ENCODE peak calls at places on chromosomes 12 and 14, in six cellular contexts. A is HCT116; H is left lung; R is Caco-2; U is SK-N-SH; S is CD4-positive, CD25-positive, alpha-beta regulatory T cell. N is an unnamed sample.

GRCh38 chr12:88188180-88188579 is 46.1 kb downstream of the TMTC3 start:
- DNase-seq in R (peak; percentile 5), U (no peak), A (no peak), H (no peak), S (no peak), N (no peak)

GRCh38 chr12:90065301-90065801 is 356.7 kb upstream of the ATP2B1 start:
- DNase-seq in S (no peak), A (no peak), H (no peak), R (no peak), U (no peak), N (no peak)

GRCh38 chr12:127175361-127175760 is 1091.6 kb upstream of the TMEM132C start:
- DNase-seq in R (no peak), S (no peak), A (no peak), U (no peak), H (no peak), N (no peak)

GRCh38 chr14:24818054-24818822 is 184.2 kb upstream of the GZMB start:
- DNase-seq in U (no peak), R (peak; percentile 78), H (no peak), A (no peak), S (no peak), N (no peak)

GRCh38 chr12:65597527-65597926 is 226.8 kb upstream of the HMGA2 start:
- DNase-seq in H (no peak), U (no peak), R (no peak), S (no peak), A (no peak), N (no peak)

GRCh38 chr14:60508707-60509437 is at the start of gene SIX6:
- DNase-seq in H (no peak), R (no peak), U (peak; percentile 77), S (no peak), A (no peak), N (no peak)

GRCh38 chr14:69246331-69246730 is 13.6 kb upstream of the GALNT16 start:
- DNase-seq in H (no peak), U (no peak), R (no peak), S (no peak), A (no peak), N (no peak)

GRCh38 chr14:55580401-55581010 is 499 bp downstream of the KTN1 start:
- DNase-seq in R (peak; percentile 59), A (no peak), H (peak; percentile 43), U (peak; percentile 79), S (peak; percentile 65), N (no peak)

GRCh38 chr14:60756847-60757246 is 22.3 kb downstream of the MNAT1 start:
- DNase-seq in S (no peak), R (no peak), H (no peak), U (no peak), A (no peak), N (no peak)

GRCh38 chr12:107990325-107990724 is 138.8 kb upstream of the WSCD2 start:
- DNase-seq in S (peak; percentile 36), H (no peak), U (peak; percentile 37), R (peak; percentile 68), A (peak; percentile 27), N (no peak)

GRCh38 chr12:62372825-62373224 is 93.8 kb upstream of the MON2 start:
- DNase-seq in H (no peak), U (no peak), S (no peak), A (no peak), R (no peak), N (no peak)

GRCh38 chr12:132343294-132343972 is 14.0 kb upstream of the GALNT9 start:
- DNase-seq in S (no peak), R (no peak), H (no peak), A (no peak), U (no peak), N (no peak)
- H3K4me1 ChIP-seq in S (no peaks in the 10 kb centered on the region), R (no peaks in the 10 kb centered on the region), H (no peaks in the 10 kb centered on the region), A (no peaks in the 10 kb centered on the region), U (no peaks in the 10 kb centered on the region), N (no peaks in the 10 kb centered on the region)

GRCh38 chr12:6343518-6343917 is 1.6 kb upstream of the TNFRSF1A start:
- DNase-seq in R (no peak), S (no peak), H (no peak), A (no peak), U (no peak), N (no peak)
- H3K4me1 ChIP-seq in R (peaks cover 40% of the 10 kb centered on the region), S (peaks cover 51% of the 10 kb centered on the region), H (peaks cover 77% of the 10 kb centered on the region), A (peaks cover 62% of the 10 kb centered on the region), U (peaks cover 29% of the 10 kb centered on the region), N (peaks cover 49% of the 10 kb centered on the region)

GRCh38 chr12:68620528-68620927 is 9.8 kb downstream of the RAP1B start:
- DNase-seq in H (no peak), A (no peak), S (no peak), R (no peak), U (no peak), N (no peak)
- H3K4me1 ChIP-seq in H (peaks cover 99% of the 10 kb centered on the region), A (no peaks in the 10 kb centered on the region), S (peaks cover 88% of the 10 kb centered on the region), R (peaks cover 41% of the 10 kb centered on the region), U (peaks cover 36% of the 10 kb centered on the region), N (peaks cover 98% of the 10 kb centered on the region)

GRCh38 chr12:14396071-14396470 is 30.6 kb downstream of the ATF7IP start:
- DNase-seq in R (no peak), S (no peak), H (no peak), A (no peak), U (no peak), N (no peak)

GRCh38 chr12:14403293-14403692 is 37.8 kb downstream of the ATF7IP start:
- DNase-seq in H (no peak), U (no peak), R (no peak), S (no peak), A (no peak), N (no peak)

GRCh38 chr12:14400599-14400998 is 35.1 kb downstream of the ATF7IP start:
- DNase-seq in S (peak; percentile 58), U (no peak), R (no peak), A (no peak), H (no peak), N (no peak)

GRCh38 chr12:14402697-14403096 is 37.2 kb downstream of the ATF7IP start:
- DNase-seq in R (no peak), H (no peak), S (no peak), U (no peak), A (no peak), N (no peak)

DNA sequence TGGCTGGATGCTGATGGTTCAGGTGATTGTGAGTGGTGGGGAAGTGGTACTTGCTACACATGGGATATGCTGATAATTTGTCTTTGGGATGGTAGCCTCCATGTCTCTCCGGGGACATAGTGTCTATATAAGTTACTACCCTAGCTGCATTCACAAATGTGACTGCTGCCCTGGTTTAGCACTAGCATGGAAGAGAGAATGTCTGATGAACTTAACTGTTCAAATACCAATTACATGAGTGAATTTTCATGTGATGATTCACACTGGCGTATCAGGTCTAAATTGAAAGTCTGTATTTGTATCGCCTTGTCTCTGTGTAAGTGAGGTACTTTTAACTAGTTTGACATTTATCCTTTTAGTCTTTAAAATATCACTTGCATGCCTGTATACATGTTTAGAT is 34.4 kb downstream of the ATF7IP start:
- DNase-seq in R (no peak), A (no peak), S (peak; percentile 48), U (no peak), H (no peak), N (no peak)
- H3K4me1 ChIP-seq in R (no peaks in the 10 kb centered on the region), A (peaks cover 24% of the 10 kb centered on the region), S (peaks cover 81% of the 10 kb centered on the region), U (peaks cover 20% of the 10 kb centered on the region), H (peaks cover 34% of the 10 kb centered on the region), N (peaks cover 10% of the 10 kb centered on the region)

DNA sequence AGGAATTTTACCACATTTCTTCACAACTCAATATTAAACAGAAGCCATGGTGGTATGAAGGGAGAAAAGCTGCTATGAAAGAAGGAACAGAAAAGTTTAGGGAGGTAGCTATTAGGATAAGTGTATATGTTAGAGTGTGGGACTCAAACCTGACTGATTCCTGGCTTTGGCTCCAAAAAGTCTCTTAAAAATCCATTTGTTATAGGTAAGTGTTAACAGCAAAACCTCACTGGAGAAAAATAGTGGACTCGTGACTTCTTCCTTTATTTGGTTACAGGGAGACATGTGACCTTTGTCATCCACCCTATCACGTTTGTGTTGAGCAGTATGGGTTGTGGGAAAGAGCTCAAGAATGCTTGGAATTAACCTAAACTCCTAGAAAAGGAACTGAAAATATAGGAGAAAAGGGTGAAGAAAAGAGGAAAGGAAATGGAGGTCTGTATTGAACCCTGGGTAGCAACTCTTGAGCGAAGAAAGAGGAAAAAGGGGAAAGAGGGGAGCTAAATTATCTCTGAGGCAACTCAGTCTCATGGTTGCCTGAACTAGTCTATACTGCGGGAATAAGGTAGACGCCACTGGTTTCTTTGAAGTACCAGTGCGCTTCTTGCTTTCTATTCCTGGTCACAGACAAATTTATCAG is 3.6 kb upstream of the EID3 start:
- DNase-seq in S (no peak), A (no peak), R (no peak), U (no peak), H (no peak), N (no peak)
- H3K4me1 ChIP-seq in S (peaks cover 23% of the 10 kb centered on the region), A (peaks cover 7% of the 10 kb centered on the region), R (peaks cover 24% of the 10 kb centered on the region), U (peaks cover 5% of the 10 kb centered on the region), H (peaks cover 84% of the 10 kb centered on the region), N (peaks cover 89% of the 10 kb centered on the region)

DNA sequence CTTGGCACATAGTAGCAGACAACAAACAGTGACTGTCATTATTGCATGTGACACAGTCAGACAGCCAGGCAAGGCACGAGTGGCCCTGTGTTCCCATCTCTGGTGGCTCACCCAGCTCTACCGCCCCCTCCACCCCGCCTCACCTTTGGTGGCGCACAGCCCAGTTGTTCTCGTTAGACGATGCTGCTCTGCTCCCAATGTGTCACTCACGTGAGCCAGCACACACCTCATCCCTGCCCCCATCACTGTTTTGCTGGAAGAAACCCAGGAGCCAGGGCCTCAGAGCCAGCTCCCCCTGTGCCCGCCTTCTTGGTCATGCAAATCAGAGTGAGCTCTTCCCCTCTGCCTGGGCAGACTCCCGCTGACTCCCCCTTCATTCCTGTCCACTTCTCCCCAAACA is 113.4 kb downstream of the CALM1 start:
- DNase-seq in H (peak; percentile 58), U (no peak), R (no peak), S (no peak), A (no peak), N (no peak)
- H3K4me1 ChIP-seq in H (peaks cover 17% of the 10 kb centered on the region), U (no peaks in the 10 kb centered on the region), R (peaks cover 87% of the 10 kb centered on the region), S (no peaks in the 10 kb centered on the region), A (peaks cover 32% of the 10 kb centered on the region), N (peaks cover 30% of the 10 kb centered on the region)

DNA sequence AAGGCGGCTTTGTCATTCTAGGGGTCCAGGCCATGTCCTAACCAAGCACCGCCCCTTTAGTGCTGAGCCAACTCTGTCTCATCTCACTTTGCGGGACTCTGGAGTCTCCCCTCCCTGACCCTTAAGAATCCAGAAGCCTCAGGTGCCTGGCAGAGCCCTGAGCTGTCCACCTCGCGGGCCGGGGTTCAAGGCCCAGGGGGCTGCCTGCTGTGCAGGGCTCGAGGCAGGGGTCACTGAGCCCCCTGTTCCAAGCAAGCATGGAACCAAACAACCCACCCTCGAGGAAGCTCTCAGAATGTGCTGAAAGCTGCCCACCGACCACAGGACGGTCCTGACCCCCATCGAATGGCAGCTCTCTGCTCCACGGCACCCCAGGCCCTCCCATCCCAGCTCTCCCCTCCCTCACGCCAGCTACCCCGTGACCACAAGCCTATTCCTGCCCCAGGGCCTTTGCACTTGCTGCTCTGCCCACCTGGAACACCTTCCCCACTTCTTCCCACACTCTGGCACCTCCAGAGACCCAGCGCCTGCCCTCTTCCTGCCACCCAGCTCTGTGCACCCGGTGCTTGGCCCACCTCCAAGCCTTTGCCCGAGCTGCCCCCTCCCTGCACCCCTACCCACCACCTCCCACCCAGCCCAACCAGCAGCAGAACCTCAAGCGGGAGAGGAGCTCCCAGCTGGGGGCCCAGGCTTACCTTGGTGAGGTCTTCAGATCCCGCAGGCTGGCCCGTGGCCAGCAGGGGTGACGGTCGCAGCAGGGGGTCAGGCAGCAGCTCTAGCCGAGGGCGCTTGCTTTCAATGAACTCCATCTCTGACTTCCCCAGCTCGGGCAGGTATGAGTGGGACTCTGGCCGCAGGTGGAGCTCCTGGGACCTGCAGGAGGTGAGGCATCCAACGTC is 84.3 kb downstream of the NCOR2 start:
- DNase-seq in U (no peak), R (no peak), S (no peak), H (no peak), A (no peak), N (no peak)
- H3K4me1 ChIP-seq in U (no peaks in the 10 kb centered on the region), R (peaks cover 3% of the 10 kb centered on the region), S (peaks cover 13% of the 10 kb centered on the region), H (peaks cover 23% of the 10 kb centered on the region), A (peaks cover 6% of the 10 kb centered on the region), N (peaks cover 18% of the 10 kb centered on the region)

GRCh38 chr12:63940295-63940997 is 95.9 kb downstream of the SRGAP1 start:
- DNase-seq in S (no peak), U (peak; percentile 52), A (no peak), R (no peak), H (no peak), N (no peak)
- H3K4me1 ChIP-seq in S (no peaks in the 10 kb centered on the region), U (peaks cover 15% of the 10 kb centered on the region), A (no peaks in the 10 kb centered on the region), R (no peaks in the 10 kb centered on the region), H (peaks cover 32% of the 10 kb centered on the region), N (no peaks in the 10 kb centered on the region)